ENCODE peak calls at places on chromosomes 6 and 20, in eight cellular contexts. L is endodermal cell, G is Karpas-422, M is H9, Q is keratinocyte, W is fibroblast of lung, X is GM23248, U is neural progenitor cell. T is an unnamed sample.

GRCh38 chr6:125953502-125953875 is 3.1 kb upstream of the HINT3 start:
- DNase-seq in L (peak; percentile 90), G (peak; percentile 76), M (peak; percentile 87), Q (no peak), W (no peak), X (no peak), U (peak; percentile 56), T (peak; percentile 48)

GRCh38 chr6:159615923-159616322 is 77.1 kb downstream of the SOD2 start:
- DNase-seq in L (no peak), G (no peak), M (no peak), Q (no peak), W (no peak), X (no peak), U (no peak), T (no peak)

GRCh38 chr20:63625771-63626423 is 1.0 kb downstream of the GMEB2 start:
- DNase-seq in L (peak; percentile 68), G (peak; percentile 73), M (no peak), Q (no peak), W (peak; percentile 15), X (peak; percentile 59), U (peak; percentile 34), T (no peak)

GRCh38 chr6:111784423-111784822 is 88.8 kb downstream of the FYN start:
- DNase-seq in L (no peak), G (no peak), M (no peak), Q (no peak), W (peak; percentile 18), X (no peak), U (no peak), T (peak; percentile 20)

GRCh38 chr20:35312348-35312747 is 20.1 kb upstream of the FAM83C start:
- DNase-seq in L (no peak), G (no peak), M (no peak), Q (no peak), W (peak; percentile 90), X (peak; percentile 92), U (no peak), T (peak; percentile 93)

GRCh38 chr6:7615611-7616383 is 25.8 kb downstream of the SNRNP48 start:
- DNase-seq in L (peak; percentile 80), G (peak; percentile 83), M (peak; percentile 55), Q (peak; percentile 7), W (peak; percentile 69), X (peak; percentile 75), U (peak; percentile 63), T (peak; percentile 62)

GRCh38 chr6:11644071-11644470 is 106.5 kb downstream of the TMEM170B start:
- DNase-seq in L (no peak), G (no peak), M (no peak), Q (no peak), W (no peak), X (no peak), U (no peak), T (no peak)

GRCh38 chr6:125868252-125868651 is 77.5 kb downstream of the NCOA7 start:
- DNase-seq in L (no peak), G (no peak), M (no peak), Q (peak; percentile 52), W (no peak), X (peak; percentile 84), U (no peak), T (peak; percentile 80)

GRCh38 chr6:133855994-133856393 is 32.9 kb upstream of the TCF21 start:
- DNase-seq in L (no peak), G (no peak), M (no peak), Q (no peak), W (no peak), X (no peak), U (no peak), T (no peak)
- H3K9ac ChIP-seq in L (no peak overlapping the region), G (no peak overlapping the region), M (no peak overlapping the region), Q (no peak overlapping the region), W (no peak overlapping the region), X (no peak overlapping the region), U (no peak overlapping the region), T (no peak overlapping the region)

DNA sequence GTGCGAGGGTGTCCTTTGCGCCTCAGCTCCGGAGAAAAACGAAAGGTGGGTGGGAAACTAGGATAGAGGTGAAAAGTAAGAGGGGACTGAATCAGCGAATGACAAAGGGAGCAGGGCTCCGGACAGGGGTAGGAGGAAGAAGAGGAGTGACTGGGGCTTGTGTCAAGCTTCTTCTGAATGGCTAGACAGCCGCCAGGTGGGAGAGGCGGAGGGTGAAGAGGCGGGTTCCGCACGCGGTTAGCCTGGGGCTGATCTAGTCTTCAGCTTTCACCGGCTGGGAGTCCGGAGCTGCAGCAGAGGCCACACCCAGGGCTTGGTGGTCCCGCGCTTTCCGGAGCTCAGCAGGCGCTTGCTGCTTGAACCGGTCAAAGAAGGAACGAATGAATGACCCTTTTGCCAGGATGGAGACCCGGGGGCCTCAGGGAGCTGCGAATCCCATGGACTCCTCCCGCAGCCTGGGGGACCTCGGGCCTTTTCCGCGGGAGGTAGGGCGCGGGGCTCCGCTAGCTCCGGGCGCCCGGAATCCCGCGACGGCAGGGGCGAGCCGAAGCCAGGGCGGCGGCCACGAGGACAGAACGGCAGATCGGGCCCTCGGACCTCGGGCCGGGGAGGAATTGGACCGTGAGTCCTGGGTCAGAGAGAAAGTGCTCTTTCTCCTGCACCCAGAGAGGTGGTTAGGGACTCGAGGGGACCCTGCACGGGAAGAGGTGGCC is at the start of gene C6orf141:
- DNase-seq in L (peak; percentile 92), G (no peak), M (peak; percentile 90), Q (no peak), W (no peak), X (peak; percentile 12), U (peak; percentile 91), T (peak; percentile 85)
- H3K9ac ChIP-seq in L (no peak within 1 kb of the TSS), G (no peak within 1 kb of the TSS), M (peak within 1 kb of the TSS; percentile 50), Q (peak within 1 kb of the TSS; percentile 96), W (no peak within 1 kb of the TSS), X (no peak within 1 kb of the TSS), U (peak within 1 kb of the TSS; percentile 69), T (peak within 1 kb of the TSS; percentile 79)

GRCh38 chr6:49453221-49453620 is 9.8 kb downstream of the MMUT start:
- DNase-seq in L (no peak), G (peak; percentile 48), M (no peak), Q (no peak), W (peak; percentile 19), X (peak; percentile 35), U (no peak), T (no peak)

GRCh38 chr6:49457771-49458170 is 5.3 kb downstream of the MMUT start:
- DNase-seq in L (no peak), G (no peak), M (no peak), Q (no peak), W (no peak), X (peak; percentile 6), U (no peak), T (peak; percentile 11)

DNA sequence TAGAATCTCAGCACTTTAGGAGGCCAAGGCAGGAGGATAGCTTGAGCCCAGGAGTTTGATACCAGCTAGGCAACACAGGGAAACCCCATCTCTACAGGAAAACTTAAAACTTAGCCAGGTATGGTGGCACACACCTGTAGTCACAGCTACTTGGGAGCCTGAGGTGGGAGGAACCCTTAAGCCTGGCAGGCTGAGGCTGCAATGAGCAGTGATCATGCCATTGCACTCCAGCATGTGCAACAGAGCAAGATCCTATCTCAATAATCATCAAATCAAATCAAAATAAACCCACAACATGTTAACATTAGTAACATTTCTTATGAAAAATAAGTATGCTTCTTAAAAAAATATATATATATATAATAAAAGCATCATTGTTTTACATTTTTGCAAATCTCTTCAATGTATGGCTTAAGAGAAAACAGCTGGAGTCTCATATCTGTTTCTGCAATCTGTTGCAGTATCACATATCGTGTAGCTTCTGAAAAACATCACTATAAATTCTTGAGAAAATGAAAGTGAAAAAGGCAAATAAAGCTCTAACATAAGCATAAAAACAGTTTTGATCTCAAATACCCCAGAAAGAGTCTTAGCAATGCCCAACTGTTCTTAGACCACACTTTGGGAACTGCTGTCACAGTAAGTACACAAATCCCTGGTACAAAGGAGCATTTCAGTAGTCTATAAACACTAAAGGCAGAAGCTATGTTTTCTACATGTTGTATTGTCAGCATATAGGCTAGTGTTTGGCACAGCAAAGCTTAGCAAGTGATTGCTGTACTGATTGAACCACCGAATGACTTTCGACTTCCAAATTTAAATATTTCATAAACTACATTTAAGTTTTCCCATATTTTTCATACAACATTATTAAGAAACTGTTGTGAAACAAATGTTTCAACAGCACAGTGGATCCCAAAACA is 8.0 kb downstream of the MMUT start:
- DNase-seq in L (no peak), G (no peak), M (no peak), Q (no peak), W (no peak), X (no peak), U (no peak), T (no peak)
- H3K9ac ChIP-seq in L (no peak overlapping the region), G (no peak overlapping the region), M (no peak overlapping the region), Q (no peak overlapping the region), W (no peak overlapping the region), X (no peak overlapping the region), U (no peak overlapping the region), T (no peak overlapping the region)

GRCh38 chr20:5821627-5822215 is 71.5 kb downstream of the SHLD1 start:
- DNase-seq in L (no peak), G (no peak), M (no peak), Q (no peak), W (no peak), X (peak; percentile 52), U (no peak), T (no peak)

GRCh38 chr20:5818346-5818681 is 68.1 kb downstream of the SHLD1 start:
- DNase-seq in L (no peak), G (no peak), M (no peak), Q (no peak), W (no peak), X (no peak), U (no peak), T (no peak)

GRCh38 chr20:5825136-5825719 is 75.0 kb downstream of the SHLD1 start:
- DNase-seq in L (peak; percentile 54), G (no peak), M (peak; percentile 40), Q (no peak), W (no peak), X (no peak), U (peak; percentile 60), T (no peak)

GRCh38 chr20:5827098-5827853 is 77.1 kb downstream of the SHLD1 start:
- DNase-seq in L (no peak), G (no peak), M (no peak), Q (no peak), W (no peak), X (no peak), U (no peak), T (no peak)

DNA sequence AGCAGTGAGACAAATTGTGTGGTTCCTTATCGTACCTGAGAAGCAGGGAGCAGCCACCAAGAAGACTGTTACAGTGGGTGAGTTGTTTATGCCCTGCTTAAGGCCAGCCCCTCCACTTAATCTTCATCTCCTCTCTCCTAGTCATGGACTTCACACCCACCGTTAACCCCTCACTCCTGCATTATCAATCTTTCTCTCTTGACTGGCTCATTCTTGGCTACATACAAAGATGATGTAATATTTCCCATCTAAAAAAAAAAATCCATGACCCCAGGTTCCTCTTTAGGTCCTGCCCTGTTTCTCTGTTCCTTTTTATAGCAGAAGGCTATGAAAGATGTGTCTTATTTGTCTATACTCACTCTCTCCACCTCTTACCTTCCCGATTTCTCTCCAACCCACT is 72.4 kb downstream of the SHLD1 start:
- DNase-seq in L (no peak), G (no peak), M (no peak), Q (no peak), W (no peak), X (no peak), U (no peak), T (no peak)
- H3K9ac ChIP-seq in L (no peak overlapping the region), G (no peak overlapping the region), M (no peak overlapping the region), Q (no peak overlapping the region), W (no peak overlapping the region), X (no peak overlapping the region), U (no peak overlapping the region), T (no peak overlapping the region)

DNA sequence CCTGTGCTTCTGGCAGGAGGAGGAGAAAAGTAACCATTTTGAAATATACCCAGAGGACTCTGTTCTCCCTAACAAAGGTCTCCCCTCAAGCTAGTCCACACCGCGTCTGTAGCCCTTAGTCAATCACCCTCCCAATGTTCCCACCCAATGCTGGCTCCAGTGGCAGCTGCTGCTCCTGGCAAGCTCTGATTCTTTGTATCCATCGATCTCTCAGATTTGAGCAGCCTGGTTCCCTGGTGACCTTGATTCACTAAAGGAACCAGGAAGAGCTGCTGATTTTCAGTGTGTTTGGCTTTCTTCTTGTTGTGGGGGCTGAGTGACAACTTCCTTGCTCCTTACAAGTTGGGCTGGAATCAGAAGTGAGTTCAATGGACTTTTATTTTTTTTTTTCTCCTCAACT is 68.5 kb downstream of the FOXC1 start:
- DNase-seq in L (peak; percentile 62), G (no peak), M (no peak), Q (no peak), W (no peak), X (no peak), U (no peak), T (no peak)
- H3K9ac ChIP-seq in L (no peak overlapping the region), G (no peak overlapping the region), M (no peak overlapping the region), Q (no peak overlapping the region), W (no peak overlapping the region), X (no peak overlapping the region), U (no peak overlapping the region), T (no peak overlapping the region)

T was measured in mammary epithelial cell.